ENCODE peak calls at places on chromosomes 2 and 18, in nine cellular contexts. One of them, this sample, is unnamed.

GRCh38 chr2:76599732-76600368 is 889.1 kb upstream of the GCFC2 start:
- DNase-seq in NCI-H1436: peak
- DNase-seq in NCI-H460: peak
- DNase-seq in activated effector memory CD4-positive, alpha-beta T cell treated with anti-CD3 and anti-CD28 coated beads, Interleukin-2, amount 50 U/mL, for 16 hours: no peak
- DNase-seq in B cell: no peak
- DNase-seq in Calu3: peak
- DNase-seq in HAP-1: peak
- DNase-seq in retinal pigment epithelial cell: peak
- DNase-seq in HEK293T: peak
- DNase-seq in this sample: peak

GRCh38 chr2:120483355-120483754 is 137.4 kb downstream of the INHBB start:
- DNase-seq in B cell: no peak
- DNase-seq in activated effector memory CD4-positive, alpha-beta T cell treated with anti-CD3 and anti-CD28 coated beads, Interleukin-2, amount 50 U/mL, for 16 hours: no peak
- DNase-seq in HAP-1: no peak
- DNase-seq in retinal pigment epithelial cell: no peak
- DNase-seq in HEK293T: no peak
- DNase-seq in Calu3: no peak
- DNase-seq in NCI-H460: no peak
- DNase-seq in NCI-H1436: no peak
- DNase-seq in this sample: no peak

GRCh38 chr18:59950215-59950944 is 50.6 kb downstream of the PMAIP1 start:
- DNase-seq in Calu3: no peak
- DNase-seq in HAP-1: no peak
- DNase-seq in HEK293T: no peak
- DNase-seq in retinal pigment epithelial cell: peak
- DNase-seq in activated effector memory CD4-positive, alpha-beta T cell treated with anti-CD3 and anti-CD28 coated beads, Interleukin-2, amount 50 U/mL, for 16 hours: no peak
- DNase-seq in B cell: no peak
- DNase-seq in NCI-H460: no peak
- DNase-seq in NCI-H1436: peak
- DNase-seq in this sample: no peak

GRCh38 chr2:28439127-28439526 is 46.5 kb downstream of the FOSL2 start:
- DNase-seq in activated effector memory CD4-positive, alpha-beta T cell treated with anti-CD3 and anti-CD28 coated beads, Interleukin-2, amount 50 U/mL, for 16 hours: no peak
- DNase-seq in Calu3: no peak
- DNase-seq in NCI-H1436: no peak
- DNase-seq in HAP-1: no peak
- DNase-seq in NCI-H460: no peak
- DNase-seq in retinal pigment epithelial cell: no peak
- DNase-seq in HEK293T: no peak
- DNase-seq in B cell: no peak
- DNase-seq in this sample: no peak

GRCh38 chr18:27315001-27315400 is 129.9 kb upstream of the CHST9 start:
- DNase-seq in Calu3: no peak
- DNase-seq in NCI-H1436: no peak
- DNase-seq in HEK293T: no peak
- DNase-seq in HAP-1: no peak
- DNase-seq in B cell: no peak
- DNase-seq in activated effector memory CD4-positive, alpha-beta T cell treated with anti-CD3 and anti-CD28 coated beads, Interleukin-2, amount 50 U/mL, for 16 hours: no peak
- DNase-seq in retinal pigment epithelial cell: no peak
- DNase-seq in NCI-H460: peak
- DNase-seq in this sample: no peak

GRCh38 chr2:20227894-20228505 is 3.1 kb upstream of the SDC1 start:
- DNase-seq in HAP-1: no peak
- DNase-seq in HEK293T: no peak
- DNase-seq in NCI-H1436: no peak
- DNase-seq in B cell: no peak
- DNase-seq in Calu3: no peak
- DNase-seq in activated effector memory CD4-positive, alpha-beta T cell treated with anti-CD3 and anti-CD28 coated beads, Interleukin-2, amount 50 U/mL, for 16 hours: peak
- DNase-seq in retinal pigment epithelial cell: no peak
- DNase-seq in NCI-H460: no peak
- DNase-seq in this sample: peak

GRCh38 chr2:181307203-181307991 is 149.8 kb upstream of the ITGA4 start:
- DNase-seq in HEK293T: no peak
- DNase-seq in HAP-1: no peak
- DNase-seq in retinal pigment epithelial cell: no peak
- DNase-seq in NCI-H460: no peak
- DNase-seq in NCI-H1436: no peak
- DNase-seq in B cell: no peak
- DNase-seq in Calu3: no peak
- DNase-seq in activated effector memory CD4-positive, alpha-beta T cell treated with anti-CD3 and anti-CD28 coated beads, Interleukin-2, amount 50 U/mL, for 16 hours: no peak
- DNase-seq in this sample: no peak

GRCh38 chr18:8619835-8620577 is 10.8 kb downstream of the RAB12 start:
- DNase-seq in HEK293T: no peak
- DNase-seq in NCI-H1436: no peak
- DNase-seq in retinal pigment epithelial cell: no peak
- DNase-seq in activated effector memory CD4-positive, alpha-beta T cell treated with anti-CD3 and anti-CD28 coated beads, Interleukin-2, amount 50 U/mL, for 16 hours: no peak
- DNase-seq in B cell: no peak
- DNase-seq in Calu3: no peak
- DNase-seq in NCI-H460: no peak
- DNase-seq in HAP-1: no peak
- DNase-seq in this sample: no peak

GRCh38 chr2:219569041-219569440 is 2.3 kb downstream of the OBSL1 start:
- DNase-seq in NCI-H1436: no peak
- DNase-seq in Calu3: no peak
- DNase-seq in NCI-H460: no peak
- DNase-seq in B cell: no peak
- DNase-seq in HEK293T: no peak
- DNase-seq in retinal pigment epithelial cell: peak
- DNase-seq in HAP-1: peak
- DNase-seq in activated effector memory CD4-positive, alpha-beta T cell treated with anti-CD3 and anti-CD28 coated beads, Interleukin-2, amount 50 U/mL, for 16 hours: no peak
- DNase-seq in this sample: no peak

GRCh38 chr2:65788556-65788955 is 356.2 kb upstream of the SPRED2 start:
- DNase-seq in NCI-H460: no peak
- DNase-seq in Calu3: no peak
- DNase-seq in retinal pigment epithelial cell: no peak
- DNase-seq in activated effector memory CD4-positive, alpha-beta T cell treated with anti-CD3 and anti-CD28 coated beads, Interleukin-2, amount 50 U/mL, for 16 hours: no peak
- DNase-seq in NCI-H1436: no peak
- DNase-seq in HEK293T: no peak
- DNase-seq in HAP-1: no peak
- DNase-seq in B cell: no peak
- DNase-seq in this sample: no peak

GRCh38 chr2:119792907-119793312 is 33.2 kb downstream of the PTPN4 start:
- DNase-seq in HAP-1: no peak
- DNase-seq in NCI-H460: no peak
- DNase-seq in activated effector memory CD4-positive, alpha-beta T cell treated with anti-CD3 and anti-CD28 coated beads, Interleukin-2, amount 50 U/mL, for 16 hours: no peak
- DNase-seq in B cell: no peak
- DNase-seq in retinal pigment epithelial cell: no peak
- DNase-seq in Calu3: peak
- DNase-seq in HEK293T: no peak
- DNase-seq in NCI-H1436: no peak
- DNase-seq in this sample: peak

GRCh38 chr2:37488911-37489310 is 144.5 kb downstream of the QPCT start:
- DNase-seq in HEK293T: no peak
- DNase-seq in NCI-H460: no peak
- DNase-seq in activated effector memory CD4-positive, alpha-beta T cell treated with anti-CD3 and anti-CD28 coated beads, Interleukin-2, amount 50 U/mL, for 16 hours: no peak
- DNase-seq in B cell: no peak
- DNase-seq in Calu3: no peak
- DNase-seq in HAP-1: no peak
- DNase-seq in retinal pigment epithelial cell: no peak
- DNase-seq in NCI-H1436: no peak
- DNase-seq in this sample: no peak